ENCODE peak calls at places on chromosomes 7 and 10, in seven cellular contexts. S, T, F, J, C, G and Q are unnamed samples.

GRCh38 chr7:4103352-4104091 is 578.6 kb upstream of the FOXK1 start:
- DNase-seq in G (no peak), T (no peak), S (no peak), J (no peak), C (no peak), F (no peak), Q (no peak)

GRCh38 chr7:1847260-1848001 is 177.4 kb downstream of the ELFN1 start:
- DNase-seq in J (no peak), T (peak), C (peak), F (no peak), G (peak), S (no peak), Q (no peak)

GRCh38 chr10:23331567-23332290 is 12.9 kb downstream of the C10orf67 start:
- DNase-seq in T (no peak), G (no peak), C (no peak), J (no peak), F (no peak), S (no peak), Q (no peak)

GRCh38 chr7:124033093-124033806 is 383 bp upstream of the TMEM229A start:
- DNase-seq in C (peak), T (peak), F (peak), G (no peak), S (peak), J (no peak), Q (peak)

GRCh38 chr10:117413928-117414618 is 38.8 kb upstream of the PDZD8 start:
- DNase-seq in F (no peak), C (no peak), T (no peak), S (no peak), G (no peak), J (no peak), Q (no peak)

GRCh38 chr7:94179466-94179865 is 175.3 kb upstream of the BET1 start:
- DNase-seq in T (no peak), J (no peak), F (no peak), G (no peak), C (no peak), S (no peak), Q (no peak)

GRCh38 chr7:78326189-78326588 is 527.6 kb downstream of the PHTF2 start:
- DNase-seq in S (no peak), F (no peak), J (no peak), T (no peak), C (no peak), G (no peak), Q (no peak)

GRCh38 chr10:34736976-34737771 is 77.9 kb downstream of the PARD3 start:
- DNase-seq in F (peak), C (no peak), S (no peak), G (no peak), J (no peak), T (no peak), Q (no peak)

GRCh38 chr7:67786021-67786420 is 789.4 kb downstream of the TYW1 start:
- DNase-seq in C (no peak), J (no peak), S (no peak), F (no peak), T (no peak), G (no peak), Q (no peak)

GRCh38 chr10:76231258-76231934 is 800.0 kb downstream of the LRMDA start:
- DNase-seq in S (peak), G (no peak), F (peak), C (no peak), T (no peak), J (no peak), Q (no peak)

GRCh38 chr7:157794764-157795101 is 457.9 kb downstream of the DNAJB6 start:
- DNase-seq in F (no peak), T (no peak), G (no peak), S (no peak), J (no peak), C (peak), Q (no peak)

GRCh38 chr10:79984851-79985250 is 35.9 kb upstream of the SFTPD start:
- DNase-seq in G (no peak), J (no peak), C (no peak), T (no peak), F (no peak), S (no peak), Q (no peak)

GRCh38 chr7:105281966-105282365 is 106.8 kb downstream of the SRPK2 start:
- DNase-seq in S (no peak), C (no peak), T (no peak), G (no peak), F (no peak), J (no peak), Q (no peak)

GRCh38 chr7:21011153-21011552 is 224.5 kb upstream of the SP8 start:
- DNase-seq in J (no peak), F (no peak), S (no peak), C (no peak), T (no peak), G (no peak), Q (no peak)

GRCh38 chr10:124450010-124450782 is at the start of gene NKX1-2:
- DNase-seq in S (peak), J (no peak), C (no peak), F (peak), T (no peak), G (no peak), Q (peak)

GRCh38 chr10:132523561-132524442 is 13.8 kb upstream of the INPP5A start:
- DNase-seq in J (no peak), F (no peak), G (peak), T (peak), C (peak), S (no peak), Q (no peak)

GRCh38 chr7:66330961-66331360 is 125.8 kb downstream of the TPST1 start:
- DNase-seq in C (peak), T (peak), G (peak), S (peak), J (no peak), F (no peak), Q (no peak)

GRCh38 chr7:23533160-23533559 is 1.4 kb upstream of the TRA2A start:
- DNase-seq in S (no peak), F (no peak), J (no peak), G (no peak), C (no peak), T (no peak), Q (no peak)
- TF ChIP-seq CTCF in S (no peak), F (no peak), J (peak), G (no peak), C (no peak), T (no peak), Q (no peak)

GRCh38 chr7:44693641-44694313 is 54.9 kb upstream of the ZMIZ2 start:
- DNase-seq in J (no peak), T (peak), G (no peak), C (peak), S (no peak), F (no peak), Q (no peak)
- TF ChIP-seq CTCF in J (no peak), T (no peak), G (no peak), C (no peak), S (no peak), F (no peak), Q (no peak)

DNA sequence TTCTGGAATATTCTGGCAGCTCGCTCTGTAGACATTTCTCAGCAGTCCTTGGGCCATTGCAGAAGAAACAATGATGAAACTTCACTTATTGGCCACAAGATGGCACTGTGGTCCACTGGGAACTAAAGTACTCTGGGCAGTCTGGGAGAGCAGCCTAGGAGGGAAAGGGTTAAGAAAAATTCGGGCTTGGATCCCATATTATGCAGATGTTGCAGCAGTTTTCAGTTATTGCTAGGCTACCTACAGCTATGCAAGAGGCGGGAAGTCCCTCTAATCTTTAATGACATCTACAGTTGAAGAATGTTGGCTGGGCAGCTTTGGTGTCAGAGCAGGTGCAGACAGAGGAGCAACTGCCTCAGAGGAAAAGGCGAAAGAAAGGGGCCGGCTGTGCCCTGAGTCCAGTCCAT is 201.7 kb upstream of the PRSS58 start:
- DNase-seq in J (peak), G (no peak), S (peak), C (no peak), T (no peak), F (peak), Q (no peak)
- TF ChIP-seq CTCF in J (peak), G (peak), S (peak), C (peak), T (no peak), F (peak), Q (peak)

GRCh38 chr10:14436233-14436632 is 105.5 kb upstream of the FRMD4A start:
- DNase-seq in J (no peak), T (no peak), F (no peak), S (no peak), G (no peak), C (no peak), Q (no peak)

GRCh38 chr10:14438057-14438456 is 107.3 kb upstream of the FRMD4A start:
- DNase-seq in C (no peak), S (no peak), J (no peak), F (no peak), T (no peak), G (no peak), Q (no peak)

GRCh38 chr10:14438576-14438975 is 107.9 kb upstream of the FRMD4A start:
- DNase-seq in C (no peak), G (no peak), S (no peak), T (no peak), F (no peak), J (no peak), Q (no peak)

DNA sequence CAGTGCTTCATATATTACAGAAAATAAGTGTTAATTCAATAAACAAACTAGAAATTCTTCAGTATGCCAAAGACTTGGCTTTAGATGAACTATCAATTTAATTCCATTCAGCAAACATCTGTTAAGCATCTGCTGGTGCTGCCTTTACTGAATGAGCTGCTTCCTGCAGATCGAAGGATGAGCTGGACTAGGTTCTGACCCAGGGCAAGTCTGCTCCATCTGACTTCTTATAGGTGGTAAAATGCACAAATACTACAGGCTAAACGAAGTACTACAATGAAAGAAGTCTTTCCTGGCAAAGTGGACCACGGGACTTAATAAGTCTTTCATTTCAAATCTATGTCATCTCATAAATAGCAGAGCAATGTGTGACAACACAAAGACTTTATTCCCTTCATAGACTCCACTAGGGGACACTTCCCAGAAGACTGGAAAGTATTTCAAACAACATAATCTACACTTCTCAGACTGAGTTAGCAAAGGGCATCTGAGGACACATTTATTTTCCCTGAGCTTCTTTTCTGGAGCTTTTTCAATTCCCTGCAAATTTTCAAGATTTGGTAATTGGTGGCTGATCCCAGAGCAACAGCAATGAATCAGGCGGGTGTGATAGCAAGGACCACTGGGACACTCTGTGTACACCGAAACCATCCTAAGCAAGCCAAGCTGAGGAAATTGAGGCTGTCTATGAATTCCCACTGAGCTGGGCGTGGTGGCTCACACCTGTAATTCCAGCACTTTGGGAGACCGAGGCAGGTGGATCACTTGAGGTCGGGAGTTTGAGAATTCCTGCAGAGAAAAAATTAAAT is 108.9 kb upstream of the FRMD4A start:
- DNase-seq in C (no peak), J (no peak), S (no peak), T (no peak), G (no peak), F (no peak), Q (no peak)
- TF ChIP-seq CTCF in C (no peak), J (no peak), S (no peak), T (no peak), G (no peak), F (no peak), Q (no peak)

GRCh38 chr7:8719102-8719501 is 285.7 kb downstream of the NXPH1 start:
- DNase-seq in G (no peak), S (no peak), J (no peak), T (no peak), C (no peak), F (no peak), Q (no peak)

DNA sequence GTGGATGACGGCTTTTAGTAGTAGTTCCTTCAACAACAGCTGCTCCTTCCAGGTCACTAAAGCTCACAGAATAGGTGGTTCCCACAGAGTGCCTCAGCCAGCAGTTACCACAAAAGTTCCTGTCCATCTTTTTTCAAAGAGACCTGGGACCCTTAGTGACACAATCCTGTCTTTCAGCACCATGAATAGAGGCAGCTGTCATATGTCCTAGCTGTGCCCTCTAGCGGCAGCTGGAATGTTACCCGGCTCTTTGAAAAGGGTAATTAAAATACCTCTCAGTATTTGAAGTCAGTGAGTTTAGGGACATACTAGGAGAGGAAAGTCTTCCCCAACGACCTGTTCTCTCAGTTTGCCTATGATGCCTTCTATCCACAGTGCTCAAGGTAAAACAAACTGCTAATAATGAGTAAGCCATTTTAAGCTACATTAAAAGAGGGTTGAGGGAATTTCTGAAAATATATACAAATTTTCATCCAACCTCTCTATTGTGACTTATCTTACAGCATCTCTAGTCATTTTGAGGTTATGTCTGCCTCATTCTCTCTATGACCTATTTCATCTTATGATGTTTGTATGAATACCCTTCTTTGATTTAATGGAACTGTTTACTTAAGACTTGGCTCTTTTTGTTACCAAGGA is 290.8 kb downstream of the NXPH1 start:
- DNase-seq in F (peak), T (no peak), G (no peak), C (no peak), S (peak), J (no peak), Q (peak)
- TF ChIP-seq CTCF in F (peak), T (no peak), G (no peak), C (peak), S (no peak), J (no peak), Q (peak)